ENCODE peak calls at places on chromosome X, in seven cellular contexts. C is T-helper 1 cell, D is AML-193, F is globus pallidus, W is H4, K is sigmoid colon, L is Calu3. U is an unnamed sample.

GRCh38 chrX:75113664-75114063 is 42.4 kb downstream of the ABCB7 start:
- DNase-seq in D (no peak), K (no peak), C (no peak), F (no peak), W (no peak), L (no peak), U (no peak)

GRCh38 chrX:125289209-125289608 is 30.5 kb upstream of the TEX13C start:
- DNase-seq in F (no peak), L (no peak), D (no peak), K (no peak), W (peak; percentile 6), C (no peak), U (no peak)

GRCh38 chrX:14508025-14508690 is 21.2 kb upstream of the GLRA2 start:
- DNase-seq in F (no peak), W (no peak), K (no peak), C (no peak), D (no peak), L (no peak), U (no peak)

GRCh38 chrX:37509349-37509748 is 62.1 kb upstream of the LANCL3 start:
- DNase-seq in K (no peak), L (peak; percentile 18), F (peak; percentile 3), C (no peak), W (peak; percentile 5), D (peak; percentile 0), U (no peak)

GRCh38 chrX:634306-634958 is 3.8 kb downstream of the SHOX start:
- DNase-seq in L (no peak), F (no peak), C (no peak), K (peak; percentile 53), D (no peak), W (no peak), U (no peak)

GRCh38 chrX:27680726-27681125 is 90.6 kb downstream of the DCAF8L2 start:
- DNase-seq in D (no peak), W (no peak), F (no peak), C (no peak), K (no peak), L (no peak), U (no peak)

GRCh38 chrX:103175944-103176753 is 38.8 kb upstream of the BEX4 start:
- DNase-seq in D (peak; percentile 37), F (peak; percentile 43), W (peak; percentile 36), C (no peak), K (peak; percentile 64), L (peak; percentile 71), U (peak; percentile 28)

GRCh38 chrX:110477593-110478228 is 119.1 kb downstream of the RTL9 start:
- DNase-seq in F (no peak), L (no peak), K (no peak), D (no peak), C (no peak), W (peak; percentile 45), U (peak; percentile 0)

GRCh38 chrX:135436456-135436855 is 14.7 kb downstream of the SMIM10L2A start:
- DNase-seq in C (no peak), F (no peak), W (no peak), L (no peak), D (no peak), K (no peak), U (no peak)

GRCh38 chrX:117645639-117646038 is 471.0 kb downstream of the KLHL13 start:
- DNase-seq in D (no peak), C (no peak), F (no peak), W (no peak), L (no peak), K (no peak), U (no peak)

GRCh38 chrX:82757614-82758013 is 750.5 kb upstream of the POU3F4 start:
- DNase-seq in K (no peak), W (no peak), C (no peak), F (no peak), D (no peak), L (no peak), U (no peak)

GRCh38 chrX:1453951-1454785 is 1.5 kb upstream of the ASMTL start:
- DNase-seq in F (peak; percentile 71), D (no peak), C (peak; percentile 71), W (peak; percentile 75), L (peak; percentile 86), K (peak; percentile 91), U (peak; percentile 75)

GRCh38 chrX:26851981-26852380 is 611.2 kb downstream of the PPP4R3C start:
- DNase-seq in L (peak; percentile 2), F (peak; percentile 0), W (peak; percentile 55), D (peak; percentile 1), K (no peak), C (no peak), U (no peak)

GRCh38 chrX:44675364-44676024 is 132.8 kb upstream of the FUNDC1 start:
- DNase-seq in F (peak; percentile 11), C (no peak), K (peak; percentile 67), D (no peak), L (peak; percentile 19), W (peak; percentile 86), U (peak; percentile 87)

GRCh38 chrX:115191490-115192243 is 2.5 kb downstream of the RBMXL3 start:
- DNase-seq in D (no peak), F (no peak), C (no peak), W (no peak), K (no peak), L (no peak), U (no peak)

GRCh38 chrX:148960060-148960459 is 459.6 kb downstream of the AFF2 start:
- DNase-seq in C (no peak), W (peak; percentile 1), L (no peak), F (no peak), K (no peak), D (no peak), U (no peak)

GRCh38 chrX:10633722-10634121 is 13.3 kb upstream of the MID1 start:
- DNase-seq in F (peak; percentile 62), L (peak; percentile 74), W (peak; percentile 91), C (no peak), K (peak; percentile 74), D (no peak), U (peak; percentile 86)

GRCh38 chrX:41350976-41351569 is 17.1 kb downstream of the DDX3X start:
- DNase-seq in K (no peak), C (no peak), D (no peak), L (no peak), W (no peak), F (no peak), U (no peak)

GRCh38 chrX:109187473-109188168 is 294.3 kb downstream of the GUCY2F start:
- DNase-seq in F (no peak), K (no peak), C (no peak), D (no peak), L (no peak), W (no peak), U (no peak)

GRCh38 chrX:45716747-45717146 is 516.1 kb upstream of the DIPK2B start:
- DNase-seq in W (no peak), F (no peak), L (no peak), D (no peak), C (no peak), K (no peak), U (no peak)

GRCh38 chrX:91331476-91331875 is 103.2 kb upstream of the PABPC5 start:
- DNase-seq in W (no peak), F (no peak), C (no peak), L (no peak), K (no peak), D (no peak), U (no peak)

GRCh38 chrX:129984196-129984962 is 1.9 kb downstream of the BCORL1 start:
- DNase-seq in K (peak; percentile 67), L (peak; percentile 50), C (peak; percentile 21), W (no peak), D (no peak), F (no peak), U (peak; percentile 13)

GRCh38 chrX:24996096-24996709 is 19.6 kb downstream of the ARX start:
- DNase-seq in W (no peak), K (no peak), D (no peak), F (no peak), C (no peak), L (no peak), U (no peak)

GRCh38 chrX:131063613-131064012 is 5.5 kb downstream of the ARHGAP36 start:
- DNase-seq in C (no peak), W (no peak), D (no peak), F (no peak), K (no peak), L (no peak), U (no peak)

GRCh38 chrX:104420907-104421306 is 145.1 kb upstream of the IL1RAPL2 start:
- DNase-seq in L (no peak), K (no peak), D (no peak), C (no peak), W (no peak), F (no peak), U (no peak)

U was measured in Daoy.